ENCODE peak calls at places on chromosomes 3 and 15, in nine cellular contexts. L, Y, U, M, T, O, P, R and C are unnamed samples.

GRCh38 chr3:27224197-27224596 is 145.0 kb downstream of the NEK10 start:
- DNase-seq in T (no peak), P (no peak), O (no peak), L (peak; percentile 65), U (no peak), M (no peak), R (no peak), Y (no peak), C (no peak)

GRCh38 chr3:111215481-111215880 is 143.9 kb downstream of the NECTIN3 start:
- DNase-seq in P (no peak), L (no peak), O (no peak), Y (no peak), T (no peak), M (no peak), U (no peak), R (no peak), C (no peak)

GRCh38 chr3:157572559-157573270 is 69.5 kb upstream of the VEPH1 start:
- DNase-seq in U (no peak), Y (no peak), P (peak; percentile 58), T (peak; percentile 29), R (peak; percentile 74), O (no peak), M (no peak), L (no peak), C (peak; percentile 49)

GRCh38 chr3:188006726-188007393 is 147.1 kb upstream of the LPP start:
- DNase-seq in P (no peak), R (no peak), U (peak; percentile 93), M (no peak), O (no peak), Y (no peak), T (no peak), L (no peak), C (no peak)

GRCh38 chr3:62622553-62623174 is 249.3 kb upstream of the FEZF2 start:
- DNase-seq in Y (no peak), U (no peak), T (peak; percentile 69), P (peak; percentile 32), O (no peak), L (no peak), M (no peak), R (peak; percentile 74), C (no peak)

GRCh38 chr3:185549111-185549510 is 3.3 kb downstream of the LIPH start:
- DNase-seq in U (no peak), M (no peak), P (peak; percentile 95), Y (no peak), T (peak; percentile 63), O (peak; percentile 99), L (no peak), R (no peak), C (peak; percentile 72)

GRCh38 chr15:65939901-65940617 is 70.8 kb downstream of the RAB11A start:
- DNase-seq in R (no peak), Y (no peak), M (no peak), L (peak; percentile 33), O (peak; percentile 77), T (peak; percentile 43), P (peak; percentile 87), U (no peak), C (peak; percentile 75)

GRCh38 chr3:181403876-181404660 is 307.7 kb upstream of the SOX2 start:
- DNase-seq in L (no peak), U (no peak), P (no peak), Y (no peak), O (no peak), R (no peak), M (no peak), T (peak; percentile 3), C (no peak)

GRCh38 chr3:44047796-44048195 is 193.9 kb upstream of the TOPAZ1 start:
- DNase-seq in P (no peak), O (peak; percentile 54), R (no peak), U (no peak), T (no peak), M (no peak), Y (no peak), L (no peak), C (no peak)

GRCh38 chr15:78044407-78045155 is 32.9 kb downstream of the TBC1D2B start:
- DNase-seq in L (no peak), U (no peak), P (no peak), R (no peak), Y (no peak), T (no peak), M (no peak), O (no peak), C (no peak)

GRCh38 chr15:34708422-34708821 is 46.4 kb downstream of the GJD2 start:
- DNase-seq in T (peak; percentile 43), M (no peak), R (peak; percentile 74), U (no peak), P (peak; percentile 52), Y (no peak), L (no peak), O (no peak), C (no peak)

GRCh38 chr3:56196700-56197099 is 271.6 kb downstream of the ERC2 start:
- DNase-seq in U (no peak), T (no peak), L (no peak), P (no peak), O (no peak), M (no peak), Y (no peak), R (no peak), C (no peak)

GRCh38 chr3:159045279-159045678 is 243.4 kb downstream of the MFSD1 start:
- DNase-seq in L (no peak), O (no peak), R (no peak), U (no peak), P (no peak), M (no peak), T (no peak), Y (no peak), C (no peak)

GRCh38 chr3:177835008-177835407 is 637.7 kb upstream of the TBL1XR1 start:
- DNase-seq in U (no peak), T (no peak), M (no peak), R (no peak), O (peak; percentile 43), L (no peak), P (peak; percentile 20), Y (no peak), C (no peak)

GRCh38 chr3:155323063-155323666 is 29.7 kb upstream of the STRIT1 start:
- DNase-seq in M (no peak), O (peak; percentile 62), T (peak; percentile 77), L (no peak), R (peak; percentile 80), Y (no peak), U (no peak), P (peak; percentile 64), C (peak; percentile 39)

GRCh38 chr15:82100116-82100795 is 54.4 kb upstream of the MEX3B start:
- DNase-seq in T (no peak), R (peak; percentile 15), U (no peak), O (no peak), L (no peak), M (no peak), Y (no peak), P (no peak), C (no peak)

GRCh38 chr3:146539315-146539714 is 5.1 kb downstream of the PLSCR1 start:
- DNase-seq in M (no peak), R (no peak), P (no peak), U (no peak), Y (no peak), O (no peak), L (no peak), T (peak; percentile 34), C (no peak)

GRCh38 chr3:146542968-146543367 is 1.4 kb downstream of the PLSCR1 start:
- DNase-seq in Y (no peak), P (no peak), L (no peak), T (no peak), U (no peak), M (no peak), O (no peak), R (no peak), C (no peak)

GRCh38 chr3:146540236-146540635 is 4.2 kb downstream of the PLSCR1 start:
- DNase-seq in P (no peak), M (no peak), O (no peak), L (no peak), Y (no peak), R (no peak), U (no peak), T (no peak), C (no peak)

GRCh38 chr3:146542179-146542578 is 2.2 kb downstream of the PLSCR1 start:
- DNase-seq in T (no peak), L (no peak), R (no peak), M (no peak), Y (no peak), U (no peak), P (no peak), O (no peak), C (no peak)

DNA sequence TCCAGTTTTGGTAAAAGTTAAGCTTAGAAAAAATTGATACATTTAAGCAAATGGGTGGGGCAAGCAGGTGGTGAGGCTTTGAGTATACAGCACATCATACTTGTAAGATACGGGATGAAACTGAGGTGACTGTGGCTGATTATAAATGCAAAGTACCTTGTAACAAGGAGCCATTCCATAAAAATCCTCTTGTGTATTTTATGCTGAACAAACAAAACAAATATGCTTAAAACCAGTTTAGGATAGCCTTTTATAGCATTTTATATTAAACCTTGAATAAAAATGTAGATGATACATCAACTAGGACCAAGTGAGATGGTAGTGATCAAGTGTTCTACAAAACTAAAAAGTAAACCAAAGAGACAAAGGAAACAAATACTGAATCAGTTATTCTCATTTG is 3.4 kb downstream of the PLSCR1 start:
- DNase-seq in Y (no peak), T (no peak), L (no peak), R (no peak), P (no peak), O (no peak), M (no peak), U (no peak), C (no peak)
- H3K27ac ChIP-seq in Y (no peak overlapping the region), T (no peak overlapping the region), L (peak overlapping the region; percentile 95), R (no peak overlapping the region), P (no peak overlapping the region), O (no peak overlapping the region), M (no peak overlapping the region), U (no peak overlapping the region), C (peak overlapping the region; percentile 21)

GRCh38 chr3:13108861-13109260 is 35.6 kb upstream of the IQSEC1 start:
- DNase-seq in R (no peak), Y (no peak), L (no peak), U (peak; percentile 57), P (no peak), O (no peak), T (no peak), M (no peak), C (no peak)
- H3K27ac ChIP-seq in R (no peak overlapping the region), Y (no peak overlapping the region), L (no peak overlapping the region), U (no peak overlapping the region), P (no peak overlapping the region), O (no peak overlapping the region), T (no peak overlapping the region), M (no peak overlapping the region), C (no peak overlapping the region)

DNA sequence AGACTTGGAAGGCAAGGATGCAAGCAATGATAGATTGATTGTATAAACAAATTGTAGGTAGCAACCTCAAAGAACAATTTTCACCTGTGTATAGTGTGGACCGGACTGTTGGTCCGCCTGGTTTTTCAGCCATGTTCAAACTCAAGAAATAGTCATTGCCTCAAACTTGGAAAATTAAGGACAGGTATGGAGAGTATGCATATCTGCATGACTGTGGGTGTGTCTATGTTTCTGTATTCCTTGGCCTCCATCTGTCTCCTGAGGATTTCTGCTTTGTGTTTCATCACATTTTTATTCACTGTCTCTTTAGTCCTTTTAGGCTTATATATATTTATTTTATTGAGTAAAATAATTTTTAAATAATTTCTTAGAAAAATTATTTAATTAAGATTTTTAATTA is 53.9 kb upstream of the RASA2 start:
- DNase-seq in R (no peak), U (no peak), Y (no peak), T (no peak), M (no peak), P (no peak), L (no peak), O (no peak), C (no peak)
- H3K27ac ChIP-seq in R (no peak overlapping the region), U (no peak overlapping the region), Y (no peak overlapping the region), T (no peak overlapping the region), M (no peak overlapping the region), P (no peak overlapping the region), L (peak overlapping the region; percentile 82), O (no peak overlapping the region), C (no peak overlapping the region)

GRCh38 chr3:59069838-59070237 is 20.0 kb upstream of the CFAP20DC start:
- DNase-seq in L (no peak), Y (no peak), T (no peak), U (no peak), M (no peak), O (no peak), R (no peak), P (no peak), C (no peak)
- H3K27ac ChIP-seq in L (no peak overlapping the region), Y (no peak overlapping the region), T (no peak overlapping the region), U (no peak overlapping the region), M (no peak overlapping the region), O (no peak overlapping the region), R (no peak overlapping the region), P (no peak overlapping the region), C (no peak overlapping the region)